ENCODE peak calls at places on chromosomes 7 and 10, in ten cellular contexts. One of them, this sample, is unnamed.

GRCh38 chr7:130092598-130092997 is 22.3 kb downstream of the KLHDC10 start:
- DNase-seq in NCI-H1092: no peak
- DNase-seq in GF-D8: no peak
- DNase-seq in right lobe of liver: no peak
- DNase-seq in iPS DF 19.7: no peak
- DNase-seq in non-pigmented ciliary epithelial cell: no peak
- DNase-seq in HuH-7.5: no peak
- DNase-seq in effector memory CD4-positive, alpha-beta T cell: no peak
- DNase-seq in AG20443: no peak
- DNase-seq in T1000: no peak
- DNase-seq in this sample: no peak

GRCh38 chr10:3095373-3096139 is 28.2 kb downstream of the PFKP start:
- DNase-seq in HuH-7.5: no peak
- DNase-seq in iPS DF 19.7: no peak
- DNase-seq in GF-D8: peak
- DNase-seq in non-pigmented ciliary epithelial cell: peak
- DNase-seq in effector memory CD4-positive, alpha-beta T cell: no peak
- DNase-seq in AG20443: peak
- DNase-seq in T1000: peak
- DNase-seq in right lobe of liver: no peak
- DNase-seq in NCI-H1092: no peak
- DNase-seq in this sample: no peak

GRCh38 chr10:128062331-128062730 is 63.9 kb downstream of the MKI67 start:
- DNase-seq in AG20443: no peak
- DNase-seq in non-pigmented ciliary epithelial cell: no peak
- DNase-seq in right lobe of liver: peak
- DNase-seq in T1000: no peak
- DNase-seq in iPS DF 19.7: no peak
- DNase-seq in HuH-7.5: no peak
- DNase-seq in NCI-H1092: no peak
- DNase-seq in GF-D8: no peak
- DNase-seq in effector memory CD4-positive, alpha-beta T cell: no peak
- DNase-seq in this sample: no peak

GRCh38 chr10:4344544-4344994 is 481.4 kb upstream of the AKR1E2 start:
- DNase-seq in NCI-H1092: no peak
- DNase-seq in right lobe of liver: no peak
- DNase-seq in effector memory CD4-positive, alpha-beta T cell: no peak
- DNase-seq in GF-D8: no peak
- DNase-seq in HuH-7.5: no peak
- DNase-seq in T1000: peak
- DNase-seq in non-pigmented ciliary epithelial cell: peak
- DNase-seq in iPS DF 19.7: peak
- DNase-seq in AG20443: peak
- DNase-seq in this sample: no peak

GRCh38 chr7:139153832-139154231 is 44.3 kb upstream of the ZC3HAV1 start:
- DNase-seq in NCI-H1092: no peak
- DNase-seq in GF-D8: no peak
- DNase-seq in HuH-7.5: no peak
- DNase-seq in effector memory CD4-positive, alpha-beta T cell: no peak
- DNase-seq in iPS DF 19.7: no peak
- DNase-seq in AG20443: no peak
- DNase-seq in non-pigmented ciliary epithelial cell: peak
- DNase-seq in right lobe of liver: no peak
- DNase-seq in T1000: no peak
- DNase-seq in this sample: no peak

GRCh38 chr7:32500922-32501341 is 5.6 kb downstream of the AVL9 start:
- DNase-seq in T1000: no peak
- DNase-seq in NCI-H1092: no peak
- DNase-seq in GF-D8: peak
- DNase-seq in effector memory CD4-positive, alpha-beta T cell: no peak
- DNase-seq in right lobe of liver: no peak
- DNase-seq in non-pigmented ciliary epithelial cell: no peak
- DNase-seq in AG20443: peak
- DNase-seq in iPS DF 19.7: no peak
- DNase-seq in HuH-7.5: no peak
- DNase-seq in this sample: no peak

GRCh38 chr7:140670343-140670935 is 2.3 kb upstream of the ADCK2 start:
- DNase-seq in AG20443: no peak
- DNase-seq in non-pigmented ciliary epithelial cell: no peak
- DNase-seq in T1000: no peak
- DNase-seq in effector memory CD4-positive, alpha-beta T cell: no peak
- DNase-seq in iPS DF 19.7: no peak
- DNase-seq in HuH-7.5: no peak
- DNase-seq in right lobe of liver: no peak
- DNase-seq in GF-D8: no peak
- DNase-seq in NCI-H1092: no peak
- DNase-seq in this sample: no peak

GRCh38 chr10:5443429-5443828 is 31.1 kb downstream of the NET1 start:
- DNase-seq in right lobe of liver: no peak
- DNase-seq in iPS DF 19.7: no peak
- DNase-seq in AG20443: no peak
- DNase-seq in NCI-H1092: no peak
- DNase-seq in T1000: no peak
- DNase-seq in effector memory CD4-positive, alpha-beta T cell: no peak
- DNase-seq in non-pigmented ciliary epithelial cell: no peak
- DNase-seq in GF-D8: no peak
- DNase-seq in HuH-7.5: no peak
- DNase-seq in this sample: no peak

GRCh38 chr7:141928147-141928894 is 12.1 kb downstream of the OR9A4 start:
- DNase-seq in AG20443: no peak
- DNase-seq in NCI-H1092: no peak
- DNase-seq in right lobe of liver: no peak
- DNase-seq in GF-D8: peak
- DNase-seq in effector memory CD4-positive, alpha-beta T cell: no peak
- DNase-seq in HuH-7.5: no peak
- DNase-seq in T1000: no peak
- DNase-seq in non-pigmented ciliary epithelial cell: no peak
- DNase-seq in iPS DF 19.7: no peak
- DNase-seq in this sample: no peak

GRCh38 chr10:96402417-96403305 is 43.9 kb upstream of the OPALIN start:
- DNase-seq in T1000: no peak
- DNase-seq in right lobe of liver: no peak
- DNase-seq in AG20443: no peak
- DNase-seq in non-pigmented ciliary epithelial cell: no peak
- DNase-seq in effector memory CD4-positive, alpha-beta T cell: no peak
- DNase-seq in iPS DF 19.7: no peak
- DNase-seq in GF-D8: no peak
- DNase-seq in NCI-H1092: no peak
- DNase-seq in HuH-7.5: no peak
- DNase-seq in this sample: no peak

GRCh38 chr7:154241988-154242387 is 189.8 kb downstream of the DPP6 start:
- DNase-seq in NCI-H1092: no peak
- DNase-seq in right lobe of liver: no peak
- DNase-seq in GF-D8: no peak
- DNase-seq in AG20443: no peak
- DNase-seq in HuH-7.5: no peak
- DNase-seq in non-pigmented ciliary epithelial cell: no peak
- DNase-seq in T1000: no peak
- DNase-seq in effector memory CD4-positive, alpha-beta T cell: no peak
- DNase-seq in iPS DF 19.7: no peak
- DNase-seq in this sample: no peak

GRCh38 chr10:121811386-121811785 is 116.4 kb downstream of the ATE1 start:
- DNase-seq in HuH-7.5: no peak
- DNase-seq in non-pigmented ciliary epithelial cell: no peak
- DNase-seq in iPS DF 19.7: no peak
- DNase-seq in NCI-H1092: no peak
- DNase-seq in GF-D8: no peak
- DNase-seq in right lobe of liver: no peak
- DNase-seq in T1000: no peak
- DNase-seq in effector memory CD4-positive, alpha-beta T cell: no peak
- DNase-seq in AG20443: no peak
- DNase-seq in this sample: no peak

GRCh38 chr10:72925951-72926465 is 28.6 kb downstream of the PLA2G12B start:
- DNase-seq in AG20443: no peak
- DNase-seq in iPS DF 19.7: no peak
- DNase-seq in T1000: no peak
- DNase-seq in effector memory CD4-positive, alpha-beta T cell: no peak
- DNase-seq in non-pigmented ciliary epithelial cell: no peak
- DNase-seq in NCI-H1092: no peak
- DNase-seq in right lobe of liver: no peak
- DNase-seq in GF-D8: no peak
- DNase-seq in HuH-7.5: no peak
- DNase-seq in this sample: no peak

GRCh38 chr10:98852686-98853085 is 383.0 kb downstream of the HPSE2 start:
- DNase-seq in AG20443: no peak
- DNase-seq in iPS DF 19.7: no peak
- DNase-seq in GF-D8: no peak
- DNase-seq in T1000: no peak
- DNase-seq in right lobe of liver: no peak
- DNase-seq in NCI-H1092: no peak
- DNase-seq in non-pigmented ciliary epithelial cell: no peak
- DNase-seq in effector memory CD4-positive, alpha-beta T cell: no peak
- DNase-seq in HuH-7.5: no peak
- DNase-seq in this sample: no peak

GRCh38 chr7:47520408-47520807 is 61.5 kb downstream of the TNS3 start:
- DNase-seq in iPS DF 19.7: no peak
- DNase-seq in effector memory CD4-positive, alpha-beta T cell: no peak
- DNase-seq in AG20443: peak
- DNase-seq in HuH-7.5: no peak
- DNase-seq in GF-D8: no peak
- DNase-seq in T1000: no peak
- DNase-seq in right lobe of liver: peak
- DNase-seq in NCI-H1092: no peak
- DNase-seq in non-pigmented ciliary epithelial cell: peak
- DNase-seq in this sample: no peak

GRCh38 chr10:102713483-102713813 is 749 bp downstream of the ARL3 start:
- DNase-seq in AG20443: no peak
- DNase-seq in right lobe of liver: no peak
- DNase-seq in NCI-H1092: no peak
- DNase-seq in GF-D8: no peak
- DNase-seq in effector memory CD4-positive, alpha-beta T cell: no peak
- DNase-seq in HuH-7.5: no peak
- DNase-seq in iPS DF 19.7: no peak
- DNase-seq in T1000: no peak
- DNase-seq in non-pigmented ciliary epithelial cell: no peak
- DNase-seq in this sample: no peak

GRCh38 chr7:135662123-135662372 is 266 bp upstream of the STMP1 start:
- DNase-seq in HuH-7.5: no peak
- DNase-seq in T1000: no peak
- DNase-seq in AG20443: no peak
- DNase-seq in right lobe of liver: peak
- DNase-seq in effector memory CD4-positive, alpha-beta T cell: no peak
- DNase-seq in iPS DF 19.7: no peak
- DNase-seq in GF-D8: no peak
- DNase-seq in NCI-H1092: no peak
- DNase-seq in non-pigmented ciliary epithelial cell: no peak
- DNase-seq in this sample: no peak

GRCh38 chr7:133310232-133310852 is 57.5 kb downstream of the EXOC4 start:
- DNase-seq in HuH-7.5: no peak
- DNase-seq in right lobe of liver: no peak
- DNase-seq in AG20443: no peak
- DNase-seq in non-pigmented ciliary epithelial cell: peak
- DNase-seq in GF-D8: no peak
- DNase-seq in iPS DF 19.7: no peak
- DNase-seq in T1000: no peak
- DNase-seq in NCI-H1092: peak
- DNase-seq in effector memory CD4-positive, alpha-beta T cell: no peak
- DNase-seq in this sample: peak

GRCh38 chr10:126017961-126018560 is 121.7 kb downstream of the FANK1 start:
- DNase-seq in NCI-H1092: no peak
- DNase-seq in AG20443: peak
- DNase-seq in right lobe of liver: no peak
- DNase-seq in HuH-7.5: no peak
- DNase-seq in GF-D8: no peak
- DNase-seq in T1000: no peak
- DNase-seq in effector memory CD4-positive, alpha-beta T cell: no peak
- DNase-seq in iPS DF 19.7: no peak
- DNase-seq in non-pigmented ciliary epithelial cell: peak
- DNase-seq in this sample: no peak

GRCh38 chr7:93622036-93622714 is 47.7 kb upstream of the CALCR start:
- DNase-seq in HuH-7.5: peak
- DNase-seq in non-pigmented ciliary epithelial cell: no peak
- DNase-seq in AG20443: peak
- DNase-seq in T1000: no peak
- DNase-seq in iPS DF 19.7: peak
- DNase-seq in effector memory CD4-positive, alpha-beta T cell: no peak
- DNase-seq in right lobe of liver: no peak
- DNase-seq in GF-D8: no peak
- DNase-seq in NCI-H1092: peak
- DNase-seq in this sample: peak

GRCh38 chr7:98265841-98266271 is 13.8 kb upstream of the TECPR1 start:
- DNase-seq in T1000: no peak
- DNase-seq in right lobe of liver: no peak
- DNase-seq in HuH-7.5: no peak
- DNase-seq in GF-D8: no peak
- DNase-seq in AG20443: peak
- DNase-seq in NCI-H1092: no peak
- DNase-seq in iPS DF 19.7: peak
- DNase-seq in effector memory CD4-positive, alpha-beta T cell: no peak
- DNase-seq in non-pigmented ciliary epithelial cell: no peak
- DNase-seq in this sample: no peak

GRCh38 chr10:87585565-87586514 is 73.8 kb upstream of the PAPSS2 start:
- DNase-seq in right lobe of liver: no peak
- DNase-seq in AG20443: no peak
- DNase-seq in T1000: no peak
- DNase-seq in NCI-H1092: no peak
- DNase-seq in HuH-7.5: no peak
- DNase-seq in GF-D8: no peak
- DNase-seq in non-pigmented ciliary epithelial cell: peak
- DNase-seq in iPS DF 19.7: no peak
- DNase-seq in effector memory CD4-positive, alpha-beta T cell: no peak
- DNase-seq in this sample: peak

GRCh38 chr7:101017099-101017777 is 2.6 kb upstream of the MUC17 start:
- DNase-seq in GF-D8: no peak
- DNase-seq in AG20443: peak
- DNase-seq in iPS DF 19.7: peak
- DNase-seq in non-pigmented ciliary epithelial cell: peak
- DNase-seq in NCI-H1092: no peak
- DNase-seq in effector memory CD4-positive, alpha-beta T cell: peak
- DNase-seq in T1000: peak
- DNase-seq in right lobe of liver: no peak
- DNase-seq in HuH-7.5: peak
- DNase-seq in this sample: peak

GRCh38 chr7:93813514-93813913 is 77.0 kb downstream of the TFPI2 start:
- DNase-seq in T1000: no peak
- DNase-seq in GF-D8: no peak
- DNase-seq in AG20443: no peak
- DNase-seq in iPS DF 19.7: no peak
- DNase-seq in HuH-7.5: no peak
- DNase-seq in non-pigmented ciliary epithelial cell: no peak
- DNase-seq in NCI-H1092: no peak
- DNase-seq in right lobe of liver: no peak
- DNase-seq in effector memory CD4-positive, alpha-beta T cell: no peak
- DNase-seq in this sample: no peak

GRCh38 chr7:63080406-63080805 is 918.2 kb upstream of the ZNF722 start:
- DNase-seq in NCI-H1092: no peak
- DNase-seq in T1000: no peak
- DNase-seq in HuH-7.5: no peak
- DNase-seq in GF-D8: no peak
- DNase-seq in AG20443: no peak
- DNase-seq in iPS DF 19.7: no peak
- DNase-seq in effector memory CD4-positive, alpha-beta T cell: no peak
- DNase-seq in non-pigmented ciliary epithelial cell: no peak
- DNase-seq in right lobe of liver: no peak
- DNase-seq in this sample: no peak

GRCh38 chr10:102426803-102427287 is 5.5 kb downstream of the CUEDC2 start:
- DNase-seq in AG20443: no peak
- DNase-seq in NCI-H1092: no peak
- DNase-seq in right lobe of liver: no peak
- DNase-seq in non-pigmented ciliary epithelial cell: no peak
- DNase-seq in T1000: no peak
- DNase-seq in HuH-7.5: no peak
- DNase-seq in effector memory CD4-positive, alpha-beta T cell: no peak
- DNase-seq in GF-D8: no peak
- DNase-seq in iPS DF 19.7: no peak
- DNase-seq in this sample: no peak

GRCh38 chr7:106731207-106731606 is 70.2 kb upstream of the CCDC71L start:
- DNase-seq in right lobe of liver: no peak
- DNase-seq in HuH-7.5: no peak
- DNase-seq in non-pigmented ciliary epithelial cell: no peak
- DNase-seq in T1000: no peak
- DNase-seq in AG20443: no peak
- DNase-seq in GF-D8: no peak
- DNase-seq in iPS DF 19.7: no peak
- DNase-seq in NCI-H1092: no peak
- DNase-seq in effector memory CD4-positive, alpha-beta T cell: no peak
- DNase-seq in this sample: peak

GRCh38 chr7:69246758-69247157 is 351.5 kb upstream of the AUTS2 start:
- DNase-seq in right lobe of liver: no peak
- DNase-seq in HuH-7.5: no peak
- DNase-seq in effector memory CD4-positive, alpha-beta T cell: no peak
- DNase-seq in GF-D8: no peak
- DNase-seq in NCI-H1092: no peak
- DNase-seq in iPS DF 19.7: no peak
- DNase-seq in T1000: no peak
- DNase-seq in AG20443: no peak
- DNase-seq in non-pigmented ciliary epithelial cell: no peak
- DNase-seq in this sample: no peak